ENCODE peak calls at places on chromosomes 1 and 21, in six cellular contexts. D is upper lobe of right lung; W is K562; G is Peyer's patch; Z is lung; H is CD8-positive, alpha-beta T cell. N is an unnamed sample.

GRCh38 chr1:19619697-19620384 is 24.3 kb upstream of the NBL1 start:
- DNase-seq in H (no peak), G (no peak), W (no peak), D (no peak), Z (no peak), N (no peak)

GRCh38 chr1:955439-955838 is 3.6 kb downstream of the NOC2L start:
- DNase-seq in G (no peak), Z (no peak), W (no peak), H (no peak), D (no peak), N (no peak)

GRCh38 chr1:219798283-219799030 is 129.9 kb downstream of the SLC30A10 start:
- DNase-seq in G (no peak), D (no peak), W (no peak), Z (no peak), H (no peak), N (peak)

GRCh38 chr1:227937531-227938145 is 10.1 kb downstream of the WNT9A start:
- DNase-seq in G (no peak), D (peak), Z (no peak), W (no peak), H (no peak), N (no peak)

GRCh38 chr1:197738927-197739326 is 36.4 kb downstream of the DENND1B start:
- DNase-seq in W (no peak), G (no peak), D (no peak), Z (no peak), H (no peak), N (no peak)

GRCh38 chr21:40851749-40852148 is 4.8 kb upstream of the DSCAM start:
- DNase-seq in Z (no peak), W (no peak), H (no peak), D (no peak), G (no peak), N (no peak)

GRCh38 chr1:205438213-205439158 is 16.6 kb upstream of the LEMD1 start:
- DNase-seq in Z (peak), D (peak), W (peak), G (peak), H (no peak), N (peak)

GRCh38 chr1:167360120-167360519 is 139.4 kb downstream of the POU2F1 start:
- DNase-seq in D (no peak), H (no peak), Z (no peak), G (no peak), W (no peak), N (no peak)

GRCh38 chr1:21896652-21897532 is 40.2 kb downstream of the HSPG2 start:
- DNase-seq in G (peak), Z (peak), D (no peak), H (no peak), W (peak), N (no peak)

GRCh38 chr1:3747522-3747848 is 4.8 kb upstream of the CCDC27 start:
- DNase-seq in H (no peak), Z (no peak), G (no peak), W (no peak), D (no peak), N (no peak)

DNA sequence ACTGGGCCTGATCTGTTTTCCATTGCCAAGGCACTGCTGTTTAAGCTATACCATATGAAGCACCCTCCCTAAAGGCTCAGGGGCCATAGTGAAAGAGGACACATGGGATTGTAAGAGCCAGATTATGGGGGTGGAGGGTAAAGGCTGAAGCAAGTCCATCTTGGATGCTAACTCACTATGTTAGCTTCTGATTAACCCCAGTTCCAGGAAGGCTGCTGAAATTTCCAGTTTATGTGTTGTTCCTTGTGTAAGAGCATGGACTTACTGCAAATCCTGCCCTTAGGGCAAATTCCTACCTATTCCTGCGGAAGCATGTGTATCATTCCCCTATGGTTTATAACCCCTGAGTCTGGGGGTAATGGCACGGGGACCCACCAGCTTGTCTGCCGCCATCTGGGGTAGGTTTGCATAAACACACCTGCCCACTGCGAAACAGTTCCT is 91.8 kb upstream of the SERBP1 start:
- DNase-seq in G (no peak), W (no peak), H (no peak), Z (no peak), D (no peak), N (no peak)
- TF ChIP-seq CTCF in G (no peak), W (no peak), H (no peak), Z (no peak), D (no peak), N (no peak)

DNA sequence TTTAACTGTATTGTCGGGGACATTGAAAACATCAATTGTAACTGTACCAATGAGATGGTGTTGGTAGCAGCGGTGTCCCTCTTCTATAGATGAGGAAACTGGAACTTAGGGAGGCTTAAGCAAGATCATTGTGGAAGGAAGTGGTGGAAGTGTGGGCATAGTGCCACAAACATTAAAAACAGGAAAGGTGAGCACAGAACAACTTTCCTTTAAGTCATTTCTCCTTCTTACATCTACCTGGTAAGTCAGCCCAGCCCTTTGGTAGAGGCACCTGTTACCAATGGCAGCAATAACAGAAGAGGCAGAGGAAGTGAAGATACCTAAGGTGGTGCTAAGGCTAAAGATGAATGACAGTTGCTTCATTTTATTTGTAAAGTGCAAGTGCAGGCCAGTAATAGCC is 12.0 kb upstream of the CTSS start:
- DNase-seq in D (no peak), W (no peak), H (no peak), G (no peak), Z (no peak), N (no peak)
- H3K4me3 ChIP-seq in D (no peak), W (no peak), H (no peak), G (no peak), Z (no peak), N (no peak)

GRCh38 chr1:96538001-96538649 is 183.5 kb upstream of the PTBP2 start:
- DNase-seq in Z (peak), H (no peak), G (no peak), W (no peak), D (no peak), N (peak)
- TF ChIP-seq CTCF in Z (no peak), H (no peak), G (no peak), W (no peak), D (peak), N (peak)

DNA sequence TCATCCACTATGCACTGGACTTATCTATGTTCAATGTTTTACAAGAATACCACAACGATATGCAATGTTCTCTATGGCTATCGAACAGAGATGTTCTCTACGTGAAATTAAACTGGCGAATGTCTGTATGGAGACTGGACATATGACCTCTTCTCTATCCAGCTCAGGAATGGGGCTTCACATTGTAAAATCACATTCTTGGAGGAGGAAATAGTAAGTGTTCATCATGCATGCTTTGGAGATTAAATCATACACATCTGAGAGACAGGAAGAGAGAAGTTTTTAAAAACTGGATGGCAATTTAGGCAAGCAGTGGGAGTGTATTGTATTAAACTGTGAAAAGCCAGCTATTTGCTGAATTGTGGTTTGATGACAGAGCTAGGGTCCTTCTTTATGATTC is 47.9 kb upstream of the RGL1 start:
- DNase-seq in D (no peak), G (no peak), Z (no peak), W (no peak), H (no peak), N (peak)
- H3K4me3 ChIP-seq in D (no peak), G (no peak), Z (no peak), W (no peak), H (no peak), N (no peak)

DNA sequence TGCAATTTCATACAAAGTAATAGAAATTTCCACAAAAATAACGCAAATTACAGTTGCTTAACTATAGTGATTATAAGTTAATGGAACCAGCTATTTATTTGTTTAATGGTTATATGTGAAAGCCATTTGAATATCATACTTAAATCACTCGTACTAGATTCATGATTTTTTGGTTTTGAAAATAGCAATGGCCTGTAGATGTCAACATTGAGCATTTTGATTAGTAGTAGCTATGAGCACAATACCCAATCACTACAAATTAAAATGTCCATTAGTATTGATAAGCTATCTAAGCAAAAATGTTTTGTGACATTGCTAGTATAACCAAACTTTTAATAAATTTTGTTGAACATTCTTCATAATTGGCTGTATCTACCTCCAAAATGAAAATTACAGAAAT is 10.0 kb downstream of the COL24A1 start:
- DNase-seq in H (no peak), D (no peak), G (no peak), Z (no peak), W (no peak), N (no peak)
- TF ChIP-seq CTCF in H (no peak), D (no peak), G (no peak), Z (no peak), W (no peak), N (peak)

N was measured in fibroblast of pulmonary artery.